ENCODE peak calls at places on chromosomes 13 and 19, in four cellular contexts. J is mucosa of descending colon, K is lower leg skin, G is cardiac fibroblast. E is an unnamed sample.

GRCh38 chr13:34507630-34508029 is 434.4 kb upstream of the NBEA start:
- DNase-seq in J (no peak), K (no peak), G (no peak), E (no peak)

GRCh38 chr13:23748591-23748990 is 140.6 kb downstream of the MIPEP start:
- DNase-seq in J (no peak), K (no peak), G (no peak), E (no peak)

GRCh38 chr19:7861619-7862412 is 12.4 kb downstream of the PRR36 start:
- DNase-seq in J (no peak), K (no peak), G (no peak), E (peak)

GRCh38 chr13:50593228-50593627 is 250.3 kb downstream of the DLEU7 start:
- DNase-seq in J (no peak), K (no peak), G (no peak), E (no peak)

GRCh38 chr13:48411281-48412099 is 1.4 kb downstream of the LPAR6 start:
- DNase-seq in J (no peak), K (no peak), G (peak), E (no peak)

GRCh38 chr13:97313481-97313880 is 91.3 kb downstream of the MBNL2 start:
- DNase-seq in J (no peak), K (no peak), G (no peak), E (no peak)

GRCh38 chr13:83221813-83222241 is 660.4 kb downstream of the SLITRK1 start:
- DNase-seq in J (no peak), K (no peak), G (peak), E (no peak)

GRCh38 chr19:869245-870177 is 10.0 kb downstream of the CFD start:
- DNase-seq in J (no peak), K (peak), G (peak), E (peak)

GRCh38 chr19:55703790-55704215 is 28.8 kb downstream of the EPN1 start:
- DNase-seq in J (peak), K (no peak), G (peak), E (peak)

GRCh38 chr19:485583-486236 is 10.6 kb upstream of the MADCAM1 start:
- DNase-seq in J (peak), K (peak), G (peak), E (peak)

GRCh38 chr13:73168226-73168992 is 109.6 kb downstream of the KLF5 start:
- DNase-seq in J (no peak), K (no peak), G (peak), E (no peak)

GRCh38 chr19:35555301-35556005 is 8.0 kb downstream of the ATP4A start:
- DNase-seq in J (no peak), K (no peak), G (peak), E (no peak)

GRCh38 chr13:19845758-19846157 is 17.7 kb downstream of the ZMYM5 start:
- DNase-seq in J (no peak), K (no peak), G (peak), E (no peak)

GRCh38 chr13:47237571-47237970 is 340.7 kb upstream of the HTR2A start:
- DNase-seq in J (no peak), K (no peak), G (no peak), E (no peak)

GRCh38 chr13:80889829-80890228 is 548.9 kb upstream of the SPRY2 start:
- DNase-seq in J (no peak), K (no peak), G (no peak), E (no peak)

GRCh38 chr13:106484755-106485193 is 50.7 kb downstream of the EFNB2 start:
- DNase-seq in J (no peak), K (no peak), G (peak), E (peak)

GRCh38 chr19:10339380-10339960 is at the start of gene ICAM3:
- DNase-seq in J (peak), K (no peak), G (no peak), E (peak)

GRCh38 chr19:41551711-41552110 is 24.3 kb upstream of the CEACAM21 start:
- DNase-seq in J (no peak), K (no peak), G (no peak), E (no peak)

GRCh38 chr13:94656766-94657165 is 55.1 kb downstream of the GPR180 start:
- DNase-seq in J (no peak), K (no peak), G (peak), E (no peak)

DNA sequence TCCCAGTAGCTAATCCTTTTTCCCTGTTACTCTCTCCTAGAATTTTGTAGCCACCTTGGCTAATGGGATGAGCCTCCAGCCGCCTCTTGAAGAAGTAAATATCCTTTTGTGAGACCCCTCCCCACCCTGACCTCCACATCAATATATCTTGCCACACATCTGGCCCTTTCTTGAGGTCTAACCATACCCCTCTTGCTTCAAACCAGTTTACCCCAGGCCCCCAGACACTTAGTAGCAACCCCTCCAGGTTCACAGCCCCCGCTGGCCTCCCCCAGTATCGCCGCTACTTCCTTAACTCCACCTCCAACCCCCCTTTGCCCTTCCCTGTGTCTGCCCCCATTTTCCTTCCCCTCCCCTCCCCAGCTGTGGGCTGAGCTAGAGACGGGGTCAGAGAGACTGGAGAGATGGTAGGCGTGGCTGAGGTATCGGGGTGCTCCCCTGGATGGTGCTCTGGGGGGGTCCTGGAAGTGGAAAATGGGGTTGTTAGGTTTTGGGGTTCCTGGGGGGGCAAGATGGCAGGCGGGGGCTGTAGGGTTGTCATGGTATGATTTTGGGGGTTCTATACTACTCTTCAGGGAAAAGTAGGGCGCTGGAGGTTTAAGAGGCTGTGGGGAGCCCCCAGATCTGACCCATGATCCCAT is 2.9 kb downstream of the PRMT1 start:
- DNase-seq in J (peak), K (no peak), G (no peak), E (no peak)
- H3K4me3 ChIP-seq in J (no peak), K (no peak), G (no peak), E (no peak)

DNA sequence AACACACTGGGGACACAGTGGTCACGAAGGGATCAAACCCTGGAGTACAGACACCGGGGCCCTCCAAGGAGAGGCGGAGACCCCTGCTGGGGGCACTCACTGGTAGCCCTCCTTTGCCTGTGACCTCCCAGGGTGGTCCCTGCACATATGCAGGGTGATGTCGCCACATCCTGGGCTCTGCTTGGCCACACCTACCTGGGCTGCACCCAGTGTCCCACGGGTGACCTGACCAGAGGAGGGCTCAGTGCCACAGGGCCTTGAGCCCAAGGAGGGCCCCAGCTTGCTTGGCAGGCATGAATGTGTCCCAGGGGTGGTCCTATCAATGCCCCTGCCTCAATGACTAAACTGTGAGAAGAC is 4.1 kb downstream of the PCID2 start:
- DNase-seq in J (no peak), K (no peak), G (no peak), E (no peak)
- H3K4me3 ChIP-seq in J (no peak), K (no peak), G (no peak), E (no peak)

DNA sequence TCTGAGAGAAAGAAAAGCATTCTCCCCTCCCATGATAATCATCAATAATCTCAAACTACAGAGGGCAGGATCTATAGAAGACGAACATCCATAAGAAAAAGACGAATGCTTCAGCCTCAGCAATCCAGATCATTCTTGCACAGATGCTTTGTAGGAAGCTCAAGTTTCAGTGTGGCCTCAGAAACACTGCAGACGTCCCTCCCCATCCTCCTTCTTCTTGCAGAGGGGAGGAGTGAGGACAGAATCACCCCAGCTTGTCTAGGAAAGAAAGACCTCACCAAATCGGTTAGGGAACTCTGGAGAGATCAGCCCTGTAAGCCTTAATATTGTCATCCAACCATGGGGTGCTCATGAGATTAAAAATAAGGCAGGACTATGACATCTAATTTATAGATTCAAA is 62.9 kb downstream of the POU4F1 start:
- DNase-seq in J (no peak), K (no peak), G (no peak), E (no peak)
- H3K4me3 ChIP-seq in J (no peak), K (no peak), G (no peak), E (no peak)

GRCh38 chr19:33273881-33274662 is 28.3 kb downstream of the CEBPA start:
- DNase-seq in J (peak), K (no peak), G (peak), E (peak)
- H3K4me3 ChIP-seq in J (no peak), K (no peak), G (no peak), E (no peak)

DNA sequence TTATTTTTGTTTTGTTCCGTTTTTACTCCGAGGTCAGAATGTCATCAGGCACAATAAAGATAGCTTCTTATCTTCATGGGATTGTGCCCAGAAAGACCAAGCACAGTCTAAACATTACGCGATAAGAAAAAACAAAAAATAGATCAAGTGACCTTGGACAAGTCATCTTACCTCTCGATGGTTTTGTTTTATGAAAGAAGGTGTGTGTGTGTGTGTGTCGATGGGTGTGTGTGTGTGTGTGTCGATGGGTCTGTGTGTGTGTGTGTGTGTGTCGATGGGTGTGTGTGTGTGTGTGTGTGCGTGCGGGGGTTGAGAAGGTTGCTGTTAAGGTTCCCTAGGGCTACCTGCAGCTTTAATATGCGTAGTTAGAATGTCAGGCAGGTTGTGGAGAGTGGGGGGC is 616 bp upstream of the ATP8A2 start:
- DNase-seq in J (no peak), K (no peak), G (no peak), E (no peak)
- H3K4me3 ChIP-seq in J (no peak), K (no peak), G (no peak), E (no peak)

GRCh38 chr19:46529622-46530451 is 34.2 kb upstream of the PNMA8B start:
- DNase-seq in J (peak), K (peak), G (peak), E (peak)

GRCh38 chr19:46524272-46524671 is 28.6 kb upstream of the PNMA8B start:
- DNase-seq in J (no peak), K (no peak), G (no peak), E (no peak)

GRCh38 chr19:46533085-46534081 is 37.7 kb upstream of the PNMA8B start:
- DNase-seq in J (no peak), K (no peak), G (no peak), E (no peak)

DNA sequence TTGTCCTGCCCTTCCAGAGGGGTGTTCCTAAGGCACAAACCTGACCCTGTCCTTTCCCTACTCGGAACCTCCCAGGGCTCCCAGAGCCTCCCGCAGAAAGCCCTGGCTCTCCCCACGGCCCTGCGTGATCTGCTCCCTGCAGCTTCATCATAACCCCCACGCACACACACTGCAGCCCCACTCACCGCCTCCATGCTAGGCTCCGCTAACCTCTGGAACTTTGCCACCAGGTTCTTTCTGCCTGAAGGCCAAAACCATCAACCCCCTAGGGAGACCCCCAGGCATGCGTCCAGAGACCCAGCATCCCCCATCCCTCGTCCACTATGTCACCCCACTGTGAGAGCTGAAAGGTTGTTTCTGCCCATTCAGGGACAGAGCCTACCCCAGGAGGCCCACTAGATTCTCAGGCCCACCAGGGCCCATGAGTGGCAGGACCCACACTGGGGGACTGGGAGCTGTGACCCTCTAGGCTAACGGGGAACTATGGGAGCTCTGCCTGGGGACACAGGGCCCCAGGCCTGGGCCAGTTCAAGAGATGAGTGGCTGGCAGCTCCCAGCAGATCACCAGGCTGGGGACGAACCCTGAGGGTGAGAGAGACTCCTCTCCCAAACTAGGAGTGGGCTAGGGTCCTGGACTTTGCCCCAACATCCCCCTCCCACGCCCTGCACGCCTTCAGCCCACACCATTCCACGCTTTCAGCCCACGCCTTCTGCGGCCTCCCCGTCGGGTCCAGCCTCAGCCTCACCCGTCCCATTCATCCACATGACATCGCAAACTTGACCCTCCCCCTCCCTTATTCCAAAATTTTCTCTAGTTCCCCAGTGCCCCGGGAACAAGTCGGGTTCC is 33.2 kb upstream of the PNMA8B start:
- DNase-seq in J (no peak), K (no peak), G (no peak), E (no peak)
- H3K4me3 ChIP-seq in J (no peak), K (no peak), G (no peak), E (no peak)

DNA sequence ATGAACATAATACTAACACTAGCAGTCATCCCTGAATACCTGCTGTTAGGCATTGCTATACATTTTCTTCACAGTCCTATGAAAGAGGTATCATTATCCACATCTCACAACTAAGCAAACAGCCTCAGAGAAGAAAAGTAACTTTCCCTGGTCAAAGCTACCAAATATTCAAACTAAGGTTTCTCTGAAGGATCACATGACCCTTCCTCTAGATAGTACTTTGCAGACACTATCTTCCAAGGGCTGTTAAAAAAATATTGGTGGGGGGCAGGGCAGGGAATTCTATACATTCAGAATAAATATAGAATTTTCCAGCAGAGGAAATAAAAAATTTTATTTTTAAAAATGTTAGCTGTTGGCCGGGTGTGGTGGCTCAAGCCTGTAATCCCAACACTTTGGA is 3.1 kb downstream of the SLC25A30 start:
- DNase-seq in J (no peak), K (no peak), G (no peak), E (no peak)
- H3K4me3 ChIP-seq in J (no peak), K (no peak), G (no peak), E (peak)

DNA sequence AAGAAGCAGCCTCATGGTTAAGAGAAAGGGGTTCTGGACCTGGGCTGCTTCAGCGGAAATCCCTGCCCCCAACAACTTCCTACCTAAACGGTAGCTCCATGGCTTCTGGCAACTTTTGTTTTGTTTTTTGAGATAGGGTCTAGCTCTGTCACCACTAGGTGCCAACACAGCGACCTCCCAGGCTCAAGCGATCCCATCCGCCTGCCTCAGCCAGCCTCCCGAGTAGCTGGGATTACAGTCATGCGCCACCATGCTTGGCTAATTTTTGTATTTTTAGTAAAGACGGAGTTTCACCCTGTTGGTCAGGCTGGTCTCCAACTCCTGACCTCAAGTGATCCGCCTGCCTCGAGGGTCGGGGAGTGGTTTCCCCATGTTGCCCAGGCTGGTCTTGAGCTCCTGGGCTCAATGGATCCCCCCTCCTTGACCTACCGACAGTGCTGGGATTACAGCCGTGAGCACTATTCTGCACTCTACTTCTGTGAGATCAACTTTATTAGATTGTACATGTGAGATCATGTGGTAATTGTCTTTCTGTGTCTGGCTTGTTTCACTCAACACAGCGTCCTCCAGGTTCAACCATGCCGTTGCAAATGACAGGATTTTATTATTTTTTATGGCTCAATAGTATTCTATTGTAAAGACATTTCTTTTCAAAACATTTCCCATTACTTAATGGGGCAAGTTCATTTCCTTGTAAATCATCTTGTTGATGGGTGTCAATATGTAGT is 1.3 kb upstream of the OBI1 start:
- DNase-seq in J (no peak), K (no peak), G (peak), E (no peak)
- H3K4me3 ChIP-seq in J (no peak), K (peak), G (peak), E (peak)